ENCODE peak calls at places on chromosome 14, in seven cellular contexts. L is HL-60, U is astrocyte of the spinal cord, D is epithelial cell of esophagus, A is GM23338, T is mucosa of descending colon, W is IMR-90. Q is an unnamed sample.

GRCh38 chr14:40417777-40418401 is 985.7 kb upstream of the FBXO33 start:
- DNase-seq in L (peak), U (no peak), D (peak), A (peak), T (no peak), W (no peak), Q (peak)

GRCh38 chr14:20934148-20934762 is 21.0 kb upstream of the RNASE2 start:
- DNase-seq in L (no peak), U (no peak), D (peak), A (peak), T (no peak), W (no peak), Q (peak)

GRCh38 chr14:68675233-68675577 is 117.7 kb downstream of the ZFP36L1 start:
- DNase-seq in L (no peak), U (no peak), D (peak), A (no peak), T (no peak), W (peak), Q (no peak)

GRCh38 chr14:101737414-101738367 is 23.8 kb upstream of the PPP2R5C start:
- DNase-seq in L (peak), U (no peak), D (no peak), A (no peak), T (no peak), W (no peak), Q (peak)

GRCh38 chr14:105092124-105092911 is 27.1 kb upstream of the GPR132 start:
- DNase-seq in L (no peak), U (no peak), D (peak), A (peak), T (peak), W (no peak), Q (no peak)

GRCh38 chr14:51430600-51430999 is 190.6 kb downstream of the TMX1 start:
- DNase-seq in L (no peak), U (peak), D (no peak), A (peak), T (no peak), W (no peak), Q (no peak)

GRCh38 chr14:67574156-67574555 is 25.9 kb downstream of the PIGH start:
- DNase-seq in L (no peak), U (no peak), D (no peak), A (no peak), T (no peak), W (no peak), Q (no peak)

GRCh38 chr14:67704484-67705089 is 2.9 kb downstream of the RDH12 start:
- DNase-seq in L (peak), U (peak), D (peak), A (peak), T (no peak), W (peak), Q (peak)

GRCh38 chr14:21092147-21093011 is 6.1 kb downstream of the ZNF219 start:
- DNase-seq in L (peak), U (peak), D (peak), A (peak), T (peak), W (peak), Q (peak)

GRCh38 chr14:68955164-68955921 is 23.8 kb downstream of the ACTN1 start:
- DNase-seq in L (no peak), U (peak), D (no peak), A (no peak), T (no peak), W (peak), Q (no peak)

GRCh38 chr14:55665067-55665700 is 85.2 kb downstream of the KTN1 start:
- DNase-seq in L (no peak), U (peak), D (no peak), A (no peak), T (no peak), W (peak), Q (peak)

GRCh38 chr14:68111733-68112270 is 292.2 kb downstream of the RAD51B start:
- DNase-seq in L (no peak), U (no peak), D (peak), A (no peak), T (no peak), W (no peak), Q (no peak)

GRCh38 chr14:104770851-104771272 is 17.9 kb downstream of the SIVA1 start:
- DNase-seq in L (no peak), U (no peak), D (peak), A (peak), T (no peak), W (no peak), Q (no peak)

GRCh38 chr14:75578786-75579781 is 664 bp downstream of the FLVCR2 start:
- DNase-seq in L (no peak), U (no peak), D (no peak), A (no peak), T (peak), W (peak), Q (no peak)
- TF ChIP-seq CTCF in L (no peak), U (peak), D (peak), A (peak), T (no peak), W (peak), Q (no peak)

GRCh38 chr14:71492346-71492745 is 439.9 kb upstream of the RGS6 start:
- DNase-seq in L (no peak), U (no peak), D (no peak), A (no peak), T (no peak), W (peak), Q (no peak)

GRCh38 chr14:71497645-71498086 is 434.6 kb upstream of the RGS6 start:
- DNase-seq in L (no peak), U (peak), D (peak), A (no peak), T (no peak), W (peak), Q (peak)

GRCh38 chr14:71499018-71499417 is 433.2 kb upstream of the RGS6 start:
- DNase-seq in L (no peak), U (no peak), D (no peak), A (no peak), T (no peak), W (no peak), Q (no peak)

GRCh38 chr14:71498151-71498734 is 434.0 kb upstream of the RGS6 start:
- DNase-seq in L (no peak), U (peak), D (no peak), A (no peak), T (no peak), W (peak), Q (peak)
- H3K4me3 ChIP-seq in L (no peak), U (no peak), D (no peak), A (no peak), T (no peak), W (no peak), Q (peak)

GRCh38 chr14:30875788-30876053 is 1.4 kb downstream of the COCH start:
- DNase-seq in L (no peak), U (no peak), D (no peak), A (peak), T (no peak), W (no peak), Q (no peak)
- TF ChIP-seq CTCF in L (no peak), U (no peak), D (no peak), A (no peak), T (no peak), W (no peak), Q (no peak)

GRCh38 chr14:61041704-61042103 is 60.7 kb downstream of the SLC38A6 start:
- DNase-seq in L (no peak), U (no peak), D (no peak), A (no peak), T (no peak), W (no peak), Q (peak)
- H3K4me3 ChIP-seq in L (no peak), U (no peak), D (no peak), A (no peak), T (no peak), W (no peak), Q (no peak)

DNA sequence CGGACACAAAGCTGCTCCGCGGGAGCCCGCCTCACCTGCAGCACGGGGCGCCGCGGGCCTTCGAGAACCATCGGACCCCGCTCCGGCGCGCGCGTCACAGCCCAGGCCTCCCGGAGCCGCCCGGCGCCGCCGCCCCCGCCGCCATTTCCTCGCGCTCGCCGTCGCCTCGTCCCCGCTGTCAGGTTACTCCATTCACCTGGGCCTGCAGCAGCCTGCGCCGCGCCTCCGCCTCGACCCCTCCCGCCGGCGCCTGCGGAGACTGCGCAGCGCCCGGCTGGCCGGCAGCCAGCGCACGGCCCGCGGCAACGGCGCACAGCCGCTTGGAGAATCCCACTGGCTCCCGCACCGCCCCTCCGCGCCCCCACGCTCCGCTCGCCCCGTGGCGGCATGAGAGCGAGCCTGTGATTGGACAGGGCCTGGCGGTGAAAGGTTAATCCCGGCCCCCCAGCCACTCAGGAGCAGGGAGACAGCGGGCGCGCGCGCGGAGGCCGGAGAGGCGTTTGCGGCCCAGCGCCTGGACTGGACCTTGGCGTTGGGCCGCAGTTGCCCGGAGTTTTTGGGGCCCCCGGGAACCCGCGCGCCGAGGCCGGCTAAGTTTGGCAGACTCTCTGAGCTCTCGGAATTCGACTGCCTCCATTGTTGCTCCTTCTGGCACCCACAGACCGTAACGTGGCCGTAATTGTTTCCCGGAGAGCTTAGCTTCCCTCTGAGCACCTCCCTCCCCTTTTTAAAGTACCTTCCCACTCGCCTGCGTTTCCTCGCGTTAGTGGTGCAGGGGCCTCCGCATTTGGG is at the start of gene DICER1:
- DNase-seq in L (peak), U (peak), D (peak), A (peak), T (peak), W (peak), Q (peak)
- TF ChIP-seq CTCF in L (no peak), U (no peak), D (no peak), A (no peak), T (no peak), W (no peak), Q (no peak)

DNA sequence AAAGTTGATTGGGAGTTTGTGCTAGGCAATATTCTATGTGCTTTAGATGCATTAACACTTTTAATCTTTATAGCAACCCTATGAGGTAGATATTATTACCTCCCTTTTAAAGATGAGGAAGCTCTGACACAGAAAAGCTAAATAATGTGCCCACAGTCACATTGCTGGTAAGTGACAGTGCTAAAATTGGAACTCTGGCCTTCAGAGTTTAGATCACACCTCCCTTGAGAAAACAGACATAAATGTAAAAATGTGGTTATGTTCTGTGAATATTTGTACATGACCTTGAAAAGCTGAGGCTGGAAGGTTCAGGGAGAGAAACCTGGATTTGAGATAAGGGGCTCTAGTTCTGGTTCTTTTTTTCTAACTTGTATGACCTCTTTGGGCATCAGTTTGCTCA is 1.9 kb downstream of the ABHD4 start:
- DNase-seq in L (no peak), U (no peak), D (no peak), A (no peak), T (no peak), W (no peak), Q (no peak)
- H3K4me3 ChIP-seq in L (no peak), U (no peak), D (no peak), A (peak), T (no peak), W (no peak), Q (no peak)

DNA sequence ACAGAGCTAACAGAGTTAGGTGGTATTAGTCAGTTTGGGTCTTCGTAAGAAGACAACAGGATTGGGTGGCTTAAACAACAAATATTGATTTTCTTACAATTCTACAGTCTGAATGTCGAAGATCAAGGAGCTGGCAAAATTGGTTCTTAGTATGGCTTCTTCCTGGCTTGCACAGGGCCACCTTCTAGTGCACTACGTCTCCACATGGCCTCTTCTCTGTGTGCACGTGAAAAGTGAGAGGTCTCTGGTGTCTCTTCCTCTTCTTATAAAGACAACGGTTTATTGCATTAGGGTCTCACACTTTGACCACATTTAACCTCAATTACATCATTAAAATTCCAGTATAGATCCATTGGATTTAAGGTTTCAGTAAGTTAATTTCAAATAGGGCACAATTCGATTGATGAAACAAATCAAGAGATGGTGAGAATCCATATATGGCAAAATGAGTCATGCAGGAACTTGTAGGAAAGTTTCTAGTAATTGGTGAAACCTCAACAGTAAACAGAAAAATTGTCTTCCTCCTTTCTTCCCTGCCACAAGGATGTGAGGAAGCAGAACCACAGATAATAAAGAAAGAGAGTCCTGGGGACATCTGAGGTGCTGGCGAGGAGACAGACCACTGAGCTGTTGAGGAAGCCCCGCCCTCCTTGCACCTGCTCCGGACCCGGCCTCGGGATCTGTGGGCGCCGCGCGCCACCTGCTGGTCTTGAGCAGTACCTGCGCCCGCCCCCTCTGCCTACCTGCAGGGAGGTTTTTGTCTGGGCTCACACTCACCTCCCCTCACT is 846.7 kb downstream of the TMEM121 start:
- DNase-seq in L (peak), U (no peak), D (peak), A (peak), T (peak), W (no peak), Q (peak)
- TF ChIP-seq CTCF in L (peak), U (no peak), D (no peak), A (peak), T (peak), W (no peak), Q (peak)